ENCODE peak calls at places on chromosomes 5 and 9, in six cellular contexts. R is stimulated activated CD4-positive, alpha-beta T cell treated with anti-CD3 and anti-CD28 coated beads, Interleukin-1b, Interleukin-23, amount 100 ng/mL, for 4 hours; P is HT1080; B is bronchial epithelial cell; L is activated B cell treated with CpG ODN at 0.5 μM for 24 hours; A is iris pigment epithelial cell. U is an unnamed sample.

GRCh38 chr5:122183098-122183794 is 53.9 kb downstream of the ZNF474 start:
- DNase-seq in R (no peak), P (peak), B (peak), L (no peak), A (peak), U (no peak)

GRCh38 chr5:73196201-73196600 is 23.2 kb downstream of the TMEM174 start:
- DNase-seq in R (no peak), P (no peak), B (no peak), L (no peak), A (no peak), U (no peak)

GRCh38 chr5:139138790-139139189 is 59.4 kb downstream of the SIL1 start:
- DNase-seq in R (no peak), P (peak), B (peak), L (no peak), A (peak), U (peak)

GRCh38 chr9:1837453-1838084 is 177.6 kb upstream of the SMARCA2 start:
- DNase-seq in R (no peak), P (peak), B (peak), L (no peak), A (peak), U (no peak)

GRCh38 chr9:129479217-129480011 is 141.5 kb downstream of the C9orf50 start:
- DNase-seq in R (no peak), P (no peak), B (no peak), L (no peak), A (no peak), U (no peak)

GRCh38 chr5:102295534-102296228 is 403 bp downstream of the SLCO4C1 start:
- DNase-seq in R (no peak), P (no peak), B (no peak), L (no peak), A (no peak), U (no peak)

GRCh38 chr9:73402081-73403028 is 250.7 kb downstream of the ANXA1 start:
- DNase-seq in R (no peak), P (peak), B (no peak), L (no peak), A (no peak), U (no peak)

GRCh38 chr5:141814064-141814982 is 63.9 kb downstream of the PCDH1 start:
- DNase-seq in R (peak), P (peak), B (peak), L (peak), A (no peak), U (peak)

GRCh38 chr5:150438873-150439546 is 10.5 kb downstream of the RPS14 start:
- DNase-seq in R (no peak), P (no peak), B (peak), L (no peak), A (peak), U (no peak)

GRCh38 chr9:33112099-33112498 is 35.6 kb upstream of the SMU1 start:
- DNase-seq in R (no peak), P (no peak), B (no peak), L (no peak), A (no peak), U (no peak)

GRCh38 chr5:120394259-120394658 is 69.8 kb upstream of the PRR16 start:
- DNase-seq in R (no peak), P (no peak), B (peak), L (no peak), A (no peak), U (no peak)

GRCh38 chr5:75656311-75657003 is 45.2 kb downstream of the ANKDD1B start:
- DNase-seq in R (no peak), P (peak), B (peak), L (no peak), A (peak), U (no peak)

GRCh38 chr5:10521466-10522223 is 42.2 kb upstream of the ANKRD33B start:
- DNase-seq in R (no peak), P (no peak), B (no peak), L (no peak), A (no peak), U (peak)

GRCh38 chr5:103243665-103244064 is 14.9 kb upstream of the MACIR start:
- DNase-seq in R (no peak), P (no peak), B (no peak), L (no peak), A (peak), U (no peak)

GRCh38 chr5:150014456-150014855 is 13.9 kb downstream of the HMGXB3 start:
- DNase-seq in R (no peak), P (no peak), B (no peak), L (no peak), A (no peak), U (no peak)

GRCh38 chr9:85964526-85964925 is 23.6 kb downstream of the NAA35 start:
- DNase-seq in R (no peak), P (no peak), B (no peak), L (no peak), A (no peak), U (no peak)

U was measured in HCT116.